ENCODE peak calls at places on chromosomes 1 and 21, in five cellular contexts. D is islet precursor cell; J is activated CD8-positive, alpha-beta memory T cell treated with anti-CD3 and anti-CD28 coated beads for 4 hours; V is KG1; Y is omental fat pad. U is an unnamed sample.

GRCh38 chr1:211829343-211830054 is 1.1 kb downstream of the LPGAT1 start:
- DNase-seq in D (peak), J (no peak), V (peak), Y (no peak), U (no peak)

GRCh38 chr21:34797202-34797527 is 128.4 kb downstream of the CLIC6 start:
- DNase-seq in D (no peak), J (no peak), V (no peak), Y (no peak), U (no peak)

GRCh38 chr1:64505944-64506658 is 36.2 kb downstream of the CACHD1 start:
- DNase-seq in D (no peak), J (no peak), V (no peak), Y (no peak), U (no peak)

GRCh38 chr21:37655601-37656300 is 260.5 kb downstream of the KCNJ6 start:
- DNase-seq in D (no peak), J (no peak), V (no peak), Y (no peak), U (no peak)

GRCh38 chr21:41977034-41977950 is 23.5 kb upstream of the C2CD2 start:
- DNase-seq in D (no peak), J (no peak), V (no peak), Y (no peak), U (no peak)

GRCh38 chr1:84780000-84780716 is 89.9 kb upstream of the SSX2IP start:
- DNase-seq in D (no peak), J (no peak), V (peak), Y (no peak), U (no peak)

GRCh38 chr1:112298558-112298957 is 97.5 kb upstream of the CTTNBP2NL start:
- DNase-seq in D (peak), J (no peak), V (no peak), Y (peak), U (no peak)

GRCh38 chr1:154445040-154445472 is 39.9 kb downstream of the IL6R start:
- DNase-seq in D (no peak), J (no peak), V (no peak), Y (no peak), U (no peak)

GRCh38 chr1:48182441-48182840 is 40.1 kb upstream of the SLC5A9 start:
- DNase-seq in D (no peak), J (no peak), V (no peak), Y (no peak), U (no peak)

GRCh38 chr1:41851589-41851988 is 67.1 kb downstream of the HIVEP3 start:
- DNase-seq in D (peak), J (no peak), V (no peak), Y (no peak), U (no peak)

GRCh38 chr1:48450505-48450904 is 21.5 kb downstream of the SPATA6 start:
- DNase-seq in D (no peak), J (no peak), V (no peak), Y (no peak), U (no peak)

GRCh38 chr1:109509176-109510134 is at the start of gene AMIGO1:
- DNase-seq in D (peak), J (no peak), V (peak), Y (no peak), U (no peak)

GRCh38 chr1:193031431-193031830 is 27.7 kb downstream of the UCHL5 start:
- DNase-seq in D (no peak), J (no peak), V (no peak), Y (no peak), U (no peak)

GRCh38 chr1:217721692-217722091 is 90.5 kb downstream of the SPATA17 start:
- DNase-seq in D (peak), J (no peak), V (no peak), Y (no peak), U (no peak)

GRCh38 chr1:200525167-200526123 is 95.1 kb downstream of the KIF14 start:
- DNase-seq in D (no peak), J (no peak), V (no peak), Y (no peak), U (no peak)

U was measured in ascending aorta.